ENCODE peak calls at places on chromosomes 2 and 18, in seven cellular contexts. Q, Y, P, M, T, O and W are unnamed samples.

GRCh38 chr18:76491436-76491800 is 3.6 kb downstream of the ZNF516 start:
- DNase-seq in Q (no peak), Y (peak; percentile 53), P (peak; percentile 76), M (peak; percentile 71), T (peak; percentile 85), O (peak; percentile 91), W (peak; percentile 88)

GRCh38 chr2:69089244-69089643 is 76.3 kb downstream of the ANTXR1 start:
- DNase-seq in Q (no peak), Y (peak; percentile 62), P (no peak), M (no peak), T (no peak), O (no peak), W (no peak)

GRCh38 chr2:96233880-96234316 is 25.3 kb upstream of the STARD7 start:
- DNase-seq in Q (no peak), Y (no peak), P (no peak), M (peak; percentile 51), T (no peak), O (no peak), W (no peak)

GRCh38 chr2:172807011-172807410 is 71.4 kb downstream of the RAPGEF4 start:
- DNase-seq in Q (no peak), Y (no peak), P (peak; percentile 74), M (no peak), T (no peak), O (no peak), W (no peak)

GRCh38 chr2:133378386-133378785 is 189.9 kb downstream of the NCKAP5 start:
- DNase-seq in Q (no peak), Y (no peak), P (no peak), M (no peak), T (no peak), O (no peak), W (no peak)

GRCh38 chr2:182821172-182821571 is 45.3 kb downstream of the FRZB start:
- DNase-seq in Q (no peak), Y (no peak), P (no peak), M (no peak), T (no peak), O (no peak), W (no peak)

GRCh38 chr18:21047116-21047515 is 64.5 kb downstream of the ROCK1 start:
- DNase-seq in Q (no peak), Y (no peak), P (no peak), M (no peak), T (no peak), O (no peak), W (no peak)

GRCh38 chr2:64493788-64494187 is 30.3 kb upstream of the AFTPH start:
- DNase-seq in Q (no peak), Y (no peak), P (no peak), M (no peak), T (no peak), O (peak; percentile 29), W (no peak)

DNA sequence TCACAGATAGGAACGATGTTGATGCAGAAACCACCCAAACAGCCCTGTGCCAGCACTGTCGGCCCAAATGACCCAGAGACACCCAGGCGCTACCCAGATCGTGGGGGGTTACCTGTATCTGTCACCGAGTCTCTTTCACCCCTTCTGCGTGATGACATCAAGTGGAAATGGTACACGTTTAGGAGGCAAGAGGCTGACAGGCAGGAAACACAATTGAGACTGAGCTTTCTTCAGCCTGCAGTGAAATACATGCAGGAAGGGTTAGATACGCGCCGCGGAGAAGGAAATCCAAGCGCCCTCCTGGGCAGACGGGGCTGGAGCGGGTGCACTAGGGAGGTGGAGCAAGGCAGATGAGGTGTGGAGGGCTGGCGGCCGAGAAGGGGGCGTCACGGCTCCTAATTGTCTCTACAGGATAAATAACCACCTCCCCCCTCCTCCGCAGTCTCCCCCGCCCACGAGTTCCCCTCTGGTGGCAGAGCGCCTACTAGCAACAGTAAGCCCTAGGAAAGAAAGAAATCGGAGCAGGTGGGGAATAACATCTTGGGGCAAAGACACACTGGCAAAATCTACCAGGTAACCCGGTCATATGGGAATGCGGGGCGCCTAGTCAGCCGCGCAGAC is at the start of gene RNF152:
- DNase-seq in Q (peak; percentile 89), Y (no peak), P (peak; percentile 73), M (no peak), T (peak; percentile 70), O (peak; percentile 90), W (peak; percentile 43)
- H3K4me1 ChIP-seq in Q (peaks cover 32% of the 10 kb centered on the region), Y (peaks cover 3% of the 10 kb centered on the region), P (peaks cover 27% of the 10 kb centered on the region), M (no peaks in the 10 kb centered on the region), T (peaks cover 3% of the 10 kb centered on the region), O (peaks cover 11% of the 10 kb centered on the region), W (peaks cover 24% of the 10 kb centered on the region)

DNA sequence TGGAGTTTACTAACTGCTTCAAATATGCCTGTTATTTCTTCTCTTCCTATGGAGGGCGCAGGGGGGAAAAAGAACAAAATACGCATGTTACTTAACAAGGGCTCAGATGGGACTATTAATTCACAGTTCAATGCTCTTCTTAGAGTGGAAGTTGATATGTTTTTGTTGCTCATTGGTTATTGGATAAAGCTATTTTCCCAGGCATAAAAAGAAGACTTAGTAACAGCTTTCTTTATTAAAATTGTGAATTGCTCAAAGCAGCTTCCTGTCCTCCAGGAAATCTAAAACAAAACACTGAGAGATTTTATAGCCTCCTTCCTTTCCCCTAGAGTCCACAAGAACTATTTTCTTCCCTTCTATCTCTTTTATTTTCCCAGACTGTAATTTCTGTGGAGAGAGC is 180.8 kb downstream of the SH3BP4 start:
- DNase-seq in Q (no peak), Y (no peak), P (no peak), M (no peak), T (no peak), O (no peak), W (no peak)
- TF ChIP-seq CTCF in Q (no peak), Y (no peak), P (no peak), M (no peak), T (no peak), O (no peak), W (no peak)

GRCh38 chr2:219018726-219019125 is 22.6 kb downstream of the CFAP65 start:
- DNase-seq in Q (no peak), Y (no peak), P (no peak), M (no peak), T (no peak), O (no peak), W (no peak)

GRCh38 chr2:219017166-219017931 is 24.0 kb downstream of the CFAP65 start:
- DNase-seq in Q (no peak), Y (no peak), P (no peak), M (no peak), T (no peak), O (no peak), W (no peak)

GRCh38 chr2:219016721-219017120 is 23.5 kb upstream of the CRYBA2 start:
- DNase-seq in Q (no peak), Y (no peak), P (no peak), M (no peak), T (no peak), O (no peak), W (no peak)

GRCh38 chr2:219019436-219019835 is 21.9 kb downstream of the CFAP65 start:
- DNase-seq in Q (no peak), Y (no peak), P (no peak), M (no peak), T (no peak), O (no peak), W (no peak)

GRCh38 chr2:219018286-219018685 is 23.0 kb downstream of the CFAP65 start:
- DNase-seq in Q (no peak), Y (no peak), P (no peak), M (no peak), T (no peak), O (no peak), W (no peak)
- H3K27ac ChIP-seq in Q (no peak overlapping the region), Y (no peak overlapping the region), P (no peak overlapping the region), M (no peak overlapping the region), T (no peak overlapping the region), O (no peak overlapping the region), W (no peak overlapping the region)

GRCh38 chr18:50853863-50854271 is 25.1 kb upstream of the ME2 start:
- DNase-seq in Q (no peak), Y (peak; percentile 79), P (peak; percentile 61), M (no peak), T (no peak), O (no peak), W (no peak)

GRCh38 chr18:50859793-50860192 is 19.1 kb upstream of the ME2 start:
- DNase-seq in Q (no peak), Y (no peak), P (no peak), M (no peak), T (no peak), O (no peak), W (no peak)

GRCh38 chr18:50855976-50856772 is 22.7 kb upstream of the ME2 start:
- DNase-seq in Q (no peak), Y (no peak), P (no peak), M (no peak), T (no peak), O (no peak), W (no peak)

GRCh38 chr18:50861617-50862016 is 17.3 kb upstream of the ME2 start:
- DNase-seq in Q (no peak), Y (no peak), P (no peak), M (no peak), T (no peak), O (no peak), W (no peak)

DNA sequence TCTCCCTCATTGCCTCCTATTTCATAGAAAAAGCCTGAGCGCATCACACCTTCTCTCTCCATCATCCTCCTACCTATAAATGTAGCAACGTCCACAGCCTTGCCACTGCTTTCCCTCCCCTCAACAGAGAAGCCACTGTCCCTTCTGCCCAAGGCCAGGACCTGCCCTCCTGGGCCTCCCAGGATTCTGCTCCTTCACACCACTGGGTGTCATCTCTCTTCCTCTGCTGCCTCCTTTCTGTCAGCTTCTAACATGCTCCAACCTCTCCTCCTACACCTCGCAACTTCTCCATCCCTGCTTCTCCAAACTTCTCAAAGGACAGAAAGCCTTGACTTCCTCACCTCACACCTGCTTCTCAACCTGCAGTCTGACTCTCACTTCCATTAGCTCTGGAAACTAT is 21.2 kb upstream of the ME2 start:
- DNase-seq in Q (no peak), Y (peak; percentile 32), P (no peak), M (no peak), T (no peak), O (no peak), W (no peak)
- H3K4me1 ChIP-seq in Q (peaks cover under 1% of the 10 kb centered on the region), Y (peaks cover 33% of the 10 kb centered on the region), P (peaks cover 10% of the 10 kb centered on the region), M (no peaks in the 10 kb centered on the region), T (no peaks in the 10 kb centered on the region), O (no peaks in the 10 kb centered on the region), W (no peaks in the 10 kb centered on the region)

DNA sequence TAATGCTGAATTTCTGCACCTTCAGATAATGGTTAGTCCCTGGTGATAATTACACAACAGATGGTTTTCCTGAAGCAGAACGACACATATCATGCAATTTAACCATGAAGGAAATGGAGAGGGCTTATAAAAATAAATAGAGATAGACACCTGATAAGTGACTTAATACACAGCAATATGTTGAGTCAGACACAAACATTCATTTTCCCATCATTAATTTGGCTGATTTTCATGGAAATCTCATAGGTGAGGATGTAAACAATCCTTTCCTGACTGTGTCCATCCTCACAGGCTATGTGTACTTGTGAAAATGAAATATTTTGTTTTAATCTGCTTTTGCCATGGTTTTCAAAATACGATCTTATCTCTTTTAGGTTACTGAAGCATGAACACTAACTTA is 37.0 kb upstream of the DSEL start:
- DNase-seq in Q (no peak), Y (no peak), P (no peak), M (no peak), T (no peak), O (no peak), W (no peak)
- TF ChIP-seq CTCF in Q (no peak), Y (no peak), P (no peak), M (no peak), T (no peak), O (no peak), W (no peak)

DNA sequence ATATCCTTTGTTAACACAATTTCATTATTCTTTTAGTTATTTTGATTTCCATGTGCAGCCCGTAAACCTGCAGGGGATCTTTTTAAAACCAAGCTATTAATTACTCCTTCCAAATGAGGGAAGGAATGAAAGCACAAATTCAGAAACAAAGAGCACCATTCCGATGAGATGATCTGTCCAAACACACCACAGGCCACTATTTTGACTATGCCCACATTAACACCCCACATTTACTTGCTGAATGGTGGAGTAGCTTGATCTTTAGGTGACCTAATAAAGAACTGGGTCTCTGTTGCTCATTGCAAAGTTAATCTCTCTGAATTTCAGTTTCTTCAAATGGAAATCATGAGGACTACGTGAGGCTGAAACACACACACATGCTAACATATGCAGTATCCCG is 218.0 kb downstream of the IRS1 start:
- DNase-seq in Q (no peak), Y (no peak), P (no peak), M (no peak), T (no peak), O (no peak), W (no peak)
- H3K27ac ChIP-seq in Q (no peak overlapping the region), Y (peak overlapping the region; percentile 83), P (no peak overlapping the region), M (no peak overlapping the region), T (no peak overlapping the region), O (no peak overlapping the region), W (no peak overlapping the region)